ENCODE peak calls at places on chromosome 19, in four cellular contexts. D, K, J and M are unnamed samples.

GRCh38 chr19:46979103-46979769 is 40.4 kb upstream of the NPAS1 start:
- DNase-seq in K (no peak), D (no peak), J (no peak), M (no peak)

GRCh38 chr19:55132453-55133129 is 15.2 kb upstream of the PPP1R12C start:
- DNase-seq in J (no peak), D (no peak), K (no peak), M (peak; percentile 35)

GRCh38 chr19:31054430-31054829 is 294.8 kb downstream of the TSHZ3 start:
- DNase-seq in J (no peak), K (peak; percentile 23), D (peak; percentile 23), M (no peak)

GRCh38 chr19:40257096-40257517 is 28.0 kb downstream of the AKT2 start:
- DNase-seq in K (peak; percentile 92), J (no peak), D (no peak), M (no peak)

GRCh38 chr19:17681505-17682125 is 6.5 kb downstream of the UNC13A start:
- DNase-seq in D (peak; percentile 54), J (no peak), K (no peak), M (peak; percentile 64)

GRCh38 chr19:52086481-52086880 is 9.1 kb downstream of the ZNF841 start:
- DNase-seq in D (no peak), J (no peak), K (peak; percentile 47), M (no peak)

GRCh38 chr19:57706346-57706745 is 2.7 kb downstream of the ZNF154 start:
- DNase-seq in K (no peak), J (no peak), D (no peak), M (no peak)

GRCh38 chr19:29665826-29666633 is 769 bp downstream of the PLEKHF1 start:
- DNase-seq in J (no peak), K (peak; percentile 36), D (no peak), M (peak; percentile 39)

GRCh38 chr19:53644061-53644816 is 12.4 kb downstream of the DPRX start:
- DNase-seq in D (no peak), K (no peak), J (no peak), M (no peak)

GRCh38 chr19:48683349-48683748 is 10.5 kb upstream of the NTN5 start:
- DNase-seq in D (no peak), K (no peak), J (no peak), M (no peak)

DNA sequence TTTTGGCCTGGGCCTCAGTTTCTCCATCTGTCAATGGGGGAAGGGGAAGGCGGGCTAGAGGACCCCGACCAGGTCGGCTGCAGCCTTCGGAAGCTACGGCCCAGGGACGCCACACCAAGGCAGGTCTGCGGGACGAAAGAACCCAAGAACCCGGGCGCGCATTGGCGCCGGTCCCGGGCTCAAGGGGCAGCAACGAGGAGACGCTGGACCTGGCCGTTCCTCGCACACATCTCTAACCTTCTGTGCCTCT is 739 bp upstream of the ILF3 start:
- DNase-seq in K (no peak), J (no peak), D (no peak), M (no peak)
- TF ChIP-seq CTCF in K (no peak), J (no peak), D (peak; percentile 14), M (no peak)

DNA sequence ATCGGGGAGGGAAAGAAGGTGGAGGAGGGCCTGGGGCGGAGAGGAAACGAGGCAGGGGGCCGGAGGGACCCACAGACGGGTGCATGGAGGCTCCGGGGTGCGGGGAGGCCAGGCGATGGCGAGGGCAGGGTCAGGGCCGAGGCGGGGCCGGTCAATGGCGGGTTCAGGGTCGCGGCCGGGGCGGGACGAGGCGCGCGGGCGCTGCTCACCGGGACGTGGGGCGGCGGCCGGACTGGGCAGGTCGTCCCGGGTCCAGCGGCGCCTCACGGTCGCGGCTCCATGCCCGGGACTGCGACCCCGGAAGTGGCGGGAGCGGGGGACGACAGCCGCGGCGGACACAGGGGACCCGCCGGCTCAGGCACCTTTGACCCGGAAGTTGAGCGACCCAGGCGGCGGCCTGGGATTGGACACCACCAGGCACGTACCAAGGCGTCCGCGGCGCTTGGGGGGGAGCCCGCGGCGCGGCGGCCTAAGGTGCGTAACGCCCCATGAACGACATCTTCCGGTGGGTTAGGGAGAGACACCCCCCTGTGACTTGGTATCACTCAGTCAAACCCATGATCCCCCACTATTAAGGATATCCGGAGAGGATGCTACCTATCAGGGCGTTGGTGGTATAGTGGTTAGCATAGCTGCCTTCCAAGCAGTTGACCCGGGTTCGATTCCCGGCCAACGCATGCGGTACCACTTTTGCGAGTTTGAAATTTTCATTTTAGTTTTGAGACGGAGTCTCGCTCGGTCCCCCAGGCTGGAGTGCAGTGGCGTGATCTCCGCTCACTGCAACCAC is at the start of gene DPP9:
- DNase-seq in K (peak; percentile 99), J (peak; percentile 82), D (peak; percentile 98), M (peak; percentile 100)
- TF ChIP-seq CTCF in K (no peak), J (no peak), D (peak; percentile 22), M (peak; percentile 40)

DNA sequence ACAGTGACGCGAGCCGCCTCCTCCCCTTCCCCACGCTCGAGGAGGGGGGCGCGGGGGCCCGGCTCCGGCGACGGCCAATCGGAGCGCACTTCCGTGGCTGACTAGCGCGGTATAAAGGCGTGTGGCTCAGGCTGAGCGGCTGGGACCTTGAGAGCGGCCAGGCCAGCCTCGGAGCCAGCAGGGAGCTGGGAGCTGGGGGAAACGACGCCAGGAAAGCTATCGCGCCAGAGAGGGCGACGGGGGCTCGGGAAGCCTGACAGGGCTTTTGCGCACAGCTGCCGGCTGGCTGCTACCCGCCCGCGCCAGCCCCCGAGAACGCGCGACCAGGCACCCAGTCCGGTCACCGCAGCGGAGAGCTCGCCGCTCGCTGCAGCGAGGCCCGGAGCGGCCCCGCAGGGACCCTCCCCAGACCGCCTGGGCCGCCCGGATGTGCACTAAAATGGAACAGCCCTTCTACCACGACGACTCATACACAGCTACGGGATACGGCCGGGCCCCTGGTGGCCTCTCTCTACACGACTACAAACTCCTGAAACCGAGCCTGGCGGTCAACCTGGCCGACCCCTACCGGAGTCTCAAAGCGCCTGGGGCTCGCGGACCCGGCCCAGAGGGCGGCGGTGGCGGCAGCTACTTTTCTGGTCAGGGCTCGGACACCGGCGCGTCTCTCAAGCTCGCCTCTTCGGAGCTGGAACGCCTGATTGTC is at the start of gene JUNB:
- DNase-seq in J (peak; percentile 88), D (peak; percentile 83), K (peak; percentile 98), M (peak; percentile 90)
- TF ChIP-seq CTCF in J (peak; percentile 11), D (no peak), K (no peak), M (peak; percentile 11)

DNA sequence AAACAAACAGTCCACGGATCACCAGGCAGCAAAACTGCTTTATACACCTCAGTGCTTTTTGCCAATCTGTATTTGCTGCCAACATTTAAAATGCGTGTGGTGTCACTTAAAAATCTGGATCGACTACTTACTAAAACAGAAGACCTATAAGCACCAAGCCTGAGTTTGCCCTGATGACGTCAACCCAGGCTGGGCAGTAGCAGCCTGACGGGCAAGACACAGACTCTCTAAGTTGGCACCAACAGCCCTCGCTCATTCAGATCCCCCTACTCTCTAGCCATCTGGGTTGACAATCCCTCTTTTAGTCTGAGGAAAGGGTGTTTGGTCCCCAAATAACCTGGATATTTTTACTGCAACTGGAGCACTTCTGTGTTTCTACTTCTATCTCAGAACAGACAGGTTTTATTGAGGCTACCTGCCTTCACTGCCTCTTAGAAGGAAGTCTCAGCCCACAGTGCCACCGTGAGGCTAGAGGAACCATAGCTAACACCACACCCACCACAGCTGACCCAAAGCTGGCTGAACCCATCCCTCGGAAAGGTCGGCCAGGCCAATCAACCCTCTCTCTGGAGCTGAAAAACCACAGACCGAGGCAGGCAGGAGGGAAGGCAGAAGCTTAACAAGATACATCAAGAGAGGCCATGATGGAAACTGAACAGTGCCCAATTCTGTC is 6.9 kb downstream of the SUGP2 start:
- DNase-seq in D (no peak), K (no peak), J (no peak), M (no peak)
- TF ChIP-seq CTCF in D (no peak), K (no peak), J (no peak), M (peak; percentile 15)

DNA sequence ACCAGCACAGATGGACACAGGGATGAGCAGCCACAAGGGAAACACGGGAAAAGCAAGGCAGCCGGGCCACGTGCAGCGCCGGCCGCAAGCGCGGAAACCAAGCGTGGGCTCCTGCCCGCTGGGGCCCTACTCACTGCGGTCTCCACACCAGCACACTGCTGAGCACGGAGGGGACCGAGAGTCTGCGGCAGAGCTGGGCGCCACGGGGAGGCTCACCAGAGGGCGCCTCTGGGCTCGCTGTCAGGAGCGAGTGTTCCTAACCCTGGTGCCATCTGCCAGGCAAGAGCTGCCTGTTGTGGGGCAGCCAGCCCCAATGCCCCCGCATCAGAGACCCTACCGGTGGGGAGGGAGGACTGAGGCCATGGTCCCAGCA is 26.5 kb downstream of the MPND start:
- DNase-seq in D (no peak), K (peak; percentile 77), J (no peak), M (peak; percentile 71)
- TF ChIP-seq CTCF in D (peak; percentile 40), K (peak; percentile 59), J (no peak), M (peak; percentile 79)

DNA sequence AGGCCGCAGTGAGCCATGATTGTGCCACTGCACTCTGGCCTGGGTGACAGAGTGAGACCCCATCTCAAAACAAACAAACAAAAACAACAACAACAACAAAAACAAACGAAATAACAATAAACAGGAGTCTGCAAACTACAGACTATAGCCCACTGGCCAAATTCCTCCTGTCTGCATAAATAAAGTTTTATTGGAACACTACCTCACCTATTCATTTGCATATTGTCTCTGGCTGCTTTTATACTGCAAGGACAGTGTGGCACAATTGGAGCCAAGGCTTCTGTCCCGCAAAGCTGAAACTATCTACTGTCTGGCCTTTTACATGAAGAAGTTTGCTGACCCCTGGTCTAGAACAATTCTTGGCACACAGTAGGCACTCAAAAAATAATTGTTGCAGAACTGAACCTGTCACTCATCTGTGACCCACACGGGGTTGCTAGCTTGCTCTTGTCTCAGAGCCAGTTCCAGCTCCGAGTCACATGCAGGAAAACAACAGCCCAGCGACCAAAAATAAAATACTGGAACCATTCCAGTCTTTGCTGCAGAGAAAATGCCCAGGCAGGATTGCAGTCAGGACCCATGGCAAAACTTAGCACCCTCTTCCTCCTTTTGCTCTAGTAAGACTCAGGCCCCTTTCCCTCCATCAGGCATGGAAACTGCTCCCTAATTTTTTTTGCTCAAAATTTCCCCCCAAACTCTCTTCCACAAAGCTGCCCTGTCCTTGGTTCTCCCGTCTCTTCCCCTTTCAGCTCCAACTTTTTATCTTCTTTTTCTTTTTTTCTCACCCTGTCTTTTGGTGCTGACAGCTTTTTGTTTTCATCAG is 4.8 kb upstream of the MYH14 start:
- DNase-seq in J (no peak), D (no peak), K (no peak), M (no peak)
- TF ChIP-seq CTCF in J (no peak), D (no peak), K (no peak), M (no peak)

GRCh38 chr19:50703915-50704548 is 15.6 kb downstream of the SHANK1 start:
- DNase-seq in K (no peak), J (no peak), D (no peak), M (no peak)
- TF ChIP-seq CTCF in K (no peak), J (no peak), D (no peak), M (no peak)

DNA sequence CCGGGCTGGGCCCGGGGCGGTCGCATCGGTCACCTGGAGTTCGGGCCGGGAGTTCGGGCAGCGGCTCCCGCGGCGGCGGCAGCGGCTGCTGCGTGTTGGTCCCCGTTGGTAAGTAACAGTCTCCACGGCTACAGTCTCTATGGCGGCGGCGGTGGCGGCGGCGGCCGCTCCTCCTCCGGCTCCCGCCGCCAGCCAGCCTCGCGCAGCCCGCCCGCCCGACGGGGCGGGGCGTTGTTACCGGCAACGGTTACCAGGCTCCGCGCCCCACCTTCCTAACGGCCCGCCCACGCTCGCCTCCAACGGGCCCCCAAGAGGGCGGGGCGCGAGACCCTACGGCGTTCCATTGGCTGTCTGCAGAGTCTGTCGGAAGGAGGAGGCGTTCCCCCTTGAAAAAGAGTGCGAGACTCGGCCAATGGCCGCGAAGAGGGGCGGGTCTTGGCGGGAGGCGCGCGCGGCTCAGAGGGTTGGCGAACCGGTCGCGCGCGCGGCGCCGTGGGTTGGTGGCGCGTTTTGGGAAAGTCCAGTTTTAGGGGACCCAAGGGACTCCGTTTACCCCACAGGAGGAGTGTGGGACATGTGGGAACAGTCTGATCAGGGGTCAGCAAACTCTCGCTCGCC is at the start of gene RFX2:
- DNase-seq in K (peak; percentile 100), J (peak; percentile 96), D (peak; percentile 99), M (peak; percentile 99)
- TF ChIP-seq CTCF in K (no peak), J (no peak), D (no peak), M (no peak)

GRCh38 chr19:2110822-2111221 is 14.1 kb downstream of the IZUMO4 start:
- DNase-seq in J (no peak), D (no peak), K (no peak), M (no peak)
- TF ChIP-seq CTCF in J (no peak), D (peak; percentile 15), K (no peak), M (peak; percentile 13)

GRCh38 chr19:7859766-7860165 is 14.4 kb downstream of the PRR36 start:
- DNase-seq in J (no peak), K (no peak), D (no peak), M (no peak)
- TF ChIP-seq CTCF in J (no peak), K (no peak), D (no peak), M (no peak)